ENCODE peak calls at places on chromosome 22, in four cellular contexts. N is progenitor cell of endocrine pancreas, H is lower leg skin, X is cardiac fibroblast. B is an unnamed sample.

GRCh38 chr22:41106122-41106968 is 14.0 kb downstream of the EP300 start:
- DNase-seq in N (no peak), H (no peak), X (peak), B (peak)

GRCh38 chr22:42863349-42863911 is 6.4 kb upstream of the ARFGAP3 start:
- DNase-seq in N (no peak), H (no peak), X (peak), B (peak)

GRCh38 chr22:36662981-36663380 is 40.6 kb downstream of the CACNG2 start:
- DNase-seq in N (no peak), H (no peak), X (no peak), B (no peak)

GRCh38 chr22:29202231-29203192 is 3.2 kb upstream of the EMID1 start:
- DNase-seq in N (no peak), H (peak), X (peak), B (peak)

GRCh38 chr22:32987081-32987631 is 71.0 kb downstream of the SYN3 start:
- DNase-seq in N (no peak), H (no peak), X (no peak), B (peak)

GRCh38 chr22:28627791-28628190 is 51.8 kb downstream of the TTC28 start:
- DNase-seq in N (no peak), H (no peak), X (no peak), B (no peak)

GRCh38 chr22:42397332-42398246 is 34.6 kb downstream of the NFAM1 start:
- DNase-seq in N (no peak), H (peak), X (no peak), B (no peak)

GRCh38 chr22:43848366-43849171 is 13.7 kb downstream of the SULT4A1 start:
- DNase-seq in N (no peak), H (no peak), X (peak), B (peak)

GRCh38 chr22:48354082-48354481 is 1473.6 kb downstream of the BRD1 start:
- DNase-seq in N (no peak), H (no peak), X (no peak), B (no peak)

GRCh38 chr22:40397436-40397835 is 27.0 kb downstream of the SGSM3 start:
- DNase-seq in N (no peak), H (no peak), X (peak), B (no peak)

DNA sequence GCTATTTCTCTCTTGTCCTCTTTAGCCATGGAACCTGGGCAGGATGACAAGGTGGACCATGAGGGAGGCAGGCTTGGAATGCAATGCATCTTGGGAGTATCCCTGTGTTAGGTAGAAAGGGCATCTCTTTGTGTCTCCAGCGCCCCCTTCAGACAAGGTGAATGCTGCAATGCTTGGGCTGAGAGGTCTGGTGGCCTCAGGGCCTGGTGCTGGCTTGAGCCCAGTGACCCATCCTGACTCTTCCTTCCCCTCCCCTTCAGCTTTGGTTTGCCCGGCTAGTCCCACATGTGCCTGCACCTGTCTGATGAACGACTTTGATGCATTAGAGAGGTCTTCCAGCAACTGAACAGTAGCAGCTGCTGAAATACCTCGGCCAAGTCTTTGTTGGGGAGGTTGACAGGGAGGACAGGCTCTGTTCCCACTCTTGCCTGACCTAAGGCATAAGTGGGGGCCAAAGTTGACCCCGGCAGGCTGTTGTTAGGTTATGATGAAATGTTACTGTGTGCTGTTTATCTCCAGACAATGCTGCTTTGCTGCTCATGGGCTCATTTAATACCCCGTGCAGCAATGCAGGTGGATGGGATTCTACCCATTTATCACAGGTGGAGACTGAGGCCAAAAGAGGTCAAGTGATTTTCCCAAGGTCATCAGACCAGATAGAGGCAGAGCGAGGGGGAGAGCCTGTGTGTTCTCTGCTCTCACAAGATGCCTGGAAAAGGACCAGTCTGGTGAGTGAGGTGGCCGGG is 22.5 kb downstream of the MYO18B start:
- DNase-seq in N (no peak), H (no peak), X (no peak), B (no peak)
- TF ChIP-seq CTCF in N (no peak), H (no peak), X (no peak), B (no peak)

GRCh38 chr22:19082101-19082500 is 40.1 kb downstream of the DGCR2 start:
- DNase-seq in N (no peak), H (no peak), X (no peak), B (no peak)

GRCh38 chr22:19086944-19087343 is 35.3 kb downstream of the DGCR2 start:
- DNase-seq in N (no peak), H (no peak), X (peak), B (no peak)

GRCh38 chr22:19086417-19086816 is 35.8 kb downstream of the DGCR2 start:
- DNase-seq in N (no peak), H (no peak), X (no peak), B (no peak)

GRCh38 chr22:19082793-19083192 is 39.4 kb downstream of the DGCR2 start:
- DNase-seq in N (no peak), H (no peak), X (no peak), B (no peak)

GRCh38 chr22:19085233-19086043 is 36.8 kb downstream of the DGCR2 start:
- DNase-seq in N (no peak), H (no peak), X (peak), B (peak)
- TF ChIP-seq CTCF in N (peak), H (no peak), X (peak), B (peak)

GRCh38 chr22:38230108-38230825 is 28.5 kb downstream of the MAFF start:
- DNase-seq in N (no peak), H (peak), X (peak), B (peak)
- TF ChIP-seq CTCF in N (peak), H (no peak), X (peak), B (peak)

GRCh38 chr22:45335021-45335818 is 25.5 kb downstream of the FAM118A start:
- DNase-seq in N (no peak), H (no peak), X (no peak), B (no peak)
- TF ChIP-seq CTCF in N (peak), H (no peak), X (no peak), B (no peak)

GRCh38 chr22:19035474-19036228 is 86.6 kb downstream of the DGCR2 start:
- DNase-seq in N (no peak), H (no peak), X (no peak), B (no peak)
- TF ChIP-seq CTCF in N (no peak), H (no peak), X (no peak), B (peak)